ENCODE peak calls at places on chromosomes 13 and 19, in four cellular contexts. T is K562, C is HepG2, H is GM12878. N is an unnamed sample.

GRCh38 chr13:33353210-33353609 is 67.7 kb upstream of the STARD13 start:
- DNase-seq in T (no peak), C (no peak), H (peak), N (no peak)

GRCh38 chr19:56538254-56538760 is 441 bp upstream of the ZFP28 start:
- DNase-seq in T (no peak), C (no peak), H (peak), N (peak)

GRCh38 chr13:89550842-89551422 is 1796.6 kb upstream of the MIR17HG start:
- DNase-seq in C (no peak), T (no peak), H (no peak), N (no peak)

GRCh38 chr19:43765109-43765876 is 10.5 kb upstream of the SMG9 start:
- DNase-seq in C (peak), T (peak), H (peak), N (no peak)

GRCh38 chr13:101996906-101997408 is 404.9 kb downstream of the FGF14 start:
- DNase-seq in T (no peak), C (no peak), H (no peak), N (no peak)

GRCh38 chr19:42111384-42111783 is 20.9 kb downstream of the POU2F2 start:
- DNase-seq in C (no peak), H (no peak), T (no peak), N (no peak)

GRCh38 chr19:14536926-14537692 is 7.7 kb downstream of the TECR start:
- DNase-seq in H (no peak), C (no peak), T (peak), N (peak)

GRCh38 chr13:32902898-32903297 is 113.3 kb upstream of the KL start:
- DNase-seq in H (no peak), T (no peak), C (no peak), N (peak)

GRCh38 chr13:39765801-39766463 is 110.5 kb downstream of the COG6 start:
- DNase-seq in T (no peak), H (no peak), C (no peak), N (peak)

GRCh38 chr13:99103536-99103935 is 97.1 kb upstream of the UBAC2 start:
- DNase-seq in C (no peak), T (no peak), H (no peak), N (no peak)

GRCh38 chr13:38635030-38635429 is 51.8 kb upstream of the FREM2 start:
- DNase-seq in H (no peak), T (no peak), C (no peak), N (no peak)

GRCh38 chr19:6185093-6185824 is 49.8 kb downstream of the ACSBG2 start:
- DNase-seq in T (no peak), H (no peak), C (no peak), N (no peak)

GRCh38 chr13:91375119-91375729 is 23.2 kb upstream of the GPC5 start:
- DNase-seq in H (no peak), C (no peak), T (peak), N (no peak)

GRCh38 chr13:113998781-113999617 is 25.1 kb upstream of the C13orf46 start:
- DNase-seq in T (no peak), H (no peak), C (no peak), N (no peak)

GRCh38 chr13:100547805-100548204 is 40.8 kb downstream of the GGACT start:
- DNase-seq in H (no peak), T (no peak), C (no peak), N (no peak)

GRCh38 chr13:98222081-98222554 is 45.0 kb upstream of the RNF113B start:
- DNase-seq in H (no peak), C (no peak), T (no peak), N (no peak)

GRCh38 chr13:97141564-97142005 is 80.5 kb upstream of the MBNL2 start:
- DNase-seq in C (peak), H (peak), T (peak), N (peak)

GRCh38 chr19:558770-559439 is 13.5 kb upstream of the BSG start:
- DNase-seq in C (peak), T (no peak), H (no peak), N (no peak)

GRCh38 chr19:49441210-49441959 is at the start of gene SLC17A7:
- DNase-seq in C (no peak), H (no peak), T (peak), N (peak)

GRCh38 chr13:27194895-27195764 is 23.5 kb upstream of the USP12 start:
- DNase-seq in C (no peak), H (no peak), T (peak), N (no peak)

GRCh38 chr19:44803442-44804428 is 5.2 kb upstream of the BCAM start:
- DNase-seq in C (no peak), H (no peak), T (no peak), N (no peak)

GRCh38 chr13:98519976-98520375 is 56.9 kb downstream of the STK24 start:
- DNase-seq in C (no peak), T (no peak), H (no peak), N (no peak)

GRCh38 chr13:101614491-101614890 is 162.0 kb downstream of the ITGBL1 start:
- DNase-seq in H (no peak), T (no peak), C (no peak), N (no peak)

GRCh38 chr19:55516878-55517620 is 19.9 kb downstream of the SBK2 start:
- DNase-seq in H (peak), C (peak), T (peak), N (peak)

GRCh38 chr19:47227347-47228167 is 3.4 kb downstream of the BBC3 start:
- DNase-seq in T (peak), H (peak), C (peak), N (peak)

GRCh38 chr13:108926848-108927247 is 297.4 kb downstream of the MYO16 start:
- DNase-seq in T (no peak), H (no peak), C (no peak), N (no peak)

GRCh38 chr19:33350538-33351309 is 22.8 kb upstream of the CEBPG start:
- DNase-seq in H (no peak), T (no peak), C (no peak), N (no peak)

GRCh38 chr13:25860862-25861261 is 191.0 kb downstream of the SHISA2 start:
- DNase-seq in T (no peak), C (no peak), H (no peak), N (no peak)

GRCh38 chr13:40026741-40027140 is 371.3 kb downstream of the COG6 start:
- DNase-seq in C (no peak), H (peak), T (no peak), N (no peak)

GRCh38 chr19:710767-711166 is 2.0 kb downstream of the PALM start:
- DNase-seq in C (no peak), T (no peak), H (no peak), N (no peak)

GRCh38 chr13:50101590-50101989 is 86.3 kb downstream of the KCNRG start:
- DNase-seq in T (no peak), H (no peak), C (no peak), N (no peak)

GRCh38 chr19:860481-861098 is 1.1 kb downstream of the CFD start:
- DNase-seq in C (peak), H (no peak), T (peak), N (peak)

GRCh38 chr19:50820549-50821247 is 2.9 kb downstream of the KLK1 start:
- DNase-seq in H (peak), T (peak), C (no peak), N (no peak)

GRCh38 chr13:49214917-49215376 is 5.2 kb upstream of the MLNR start:
- DNase-seq in H (no peak), C (peak), T (no peak), N (peak)

GRCh38 chr19:29497686-29498436 is 27.9 kb upstream of the VSTM2B start:
- DNase-seq in C (no peak), T (no peak), H (no peak), N (no peak)

GRCh38 chr19:31232220-31232619 is 117.0 kb downstream of the TSHZ3 start:
- DNase-seq in T (no peak), C (no peak), H (no peak), N (no peak)

GRCh38 chr19:42201489-42202289 is 15.8 kb downstream of the DEDD2 start:
- DNase-seq in T (no peak), H (peak), C (no peak), N (no peak)

GRCh38 chr13:25699056-25699455 is 327.3 kb downstream of the ATP8A2 start:
- DNase-seq in H (no peak), T (no peak), C (no peak), N (no peak)

GRCh38 chr13:98389319-98389718 is 187.6 kb downstream of the STK24 start:
- DNase-seq in H (no peak), T (no peak), C (no peak), N (no peak)

GRCh38 chr19:2362039-2362969 is 2.2 kb downstream of the TMPRSS9 start:
- DNase-seq in T (no peak), C (no peak), H (no peak), N (no peak)

GRCh38 chr19:2362970-2363300 is 2.9 kb downstream of the TMPRSS9 start:
- DNase-seq in T (no peak), H (no peak), C (no peak), N (no peak)

GRCh38 chr19:2361259-2362038 is 1.4 kb downstream of the TMPRSS9 start:
- DNase-seq in H (no peak), T (no peak), C (no peak), N (no peak)

GRCh38 chr19:2363419-2363818 is 3.4 kb downstream of the TMPRSS9 start:
- DNase-seq in H (no peak), C (no peak), T (no peak), N (no peak)

GRCh38 chr19:2365201-2365970 is 5.3 kb downstream of the TMPRSS9 start:
- DNase-seq in T (no peak), H (no peak), C (no peak), N (no peak)
- TF ChIP-seq CBFB in T (no peak), H (no peak), C (no peak), N (no peak)

DNA sequence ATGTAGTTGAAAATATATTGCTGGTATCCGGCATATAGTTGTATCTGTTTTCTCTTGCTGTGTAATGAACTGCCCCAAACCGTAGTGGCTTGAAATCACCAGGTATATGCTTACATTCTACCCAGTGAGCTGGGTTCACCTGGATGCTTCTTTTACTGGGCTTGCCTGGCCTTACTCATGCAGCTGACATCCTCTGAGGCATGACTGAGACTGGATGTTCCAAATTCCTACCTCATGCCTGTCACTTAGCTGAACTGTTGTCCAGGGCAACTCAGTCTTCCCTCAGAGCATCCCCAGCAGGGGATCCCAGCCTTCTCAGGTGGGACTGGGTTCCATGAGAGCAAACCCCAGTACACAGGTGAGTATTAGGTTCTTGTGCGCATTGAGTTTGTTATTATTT is 66.8 kb downstream of the IFT88 start:
- DNase-seq in H (no peak), C (no peak), T (no peak), N (no peak)
- TF ChIP-seq CREB1 in H (no peak), C (no peak), T (no peak), N (no peak)

GRCh38 chr19:52094526-52094925 is 1.0 kb downstream of the ZNF841 start:
- DNase-seq in H (no peak), C (no peak), T (no peak), N (no peak)
- TF ChIP-seq USF2 in H (no peak), C (no peak), T (no peak), N (no peak)

DNA sequence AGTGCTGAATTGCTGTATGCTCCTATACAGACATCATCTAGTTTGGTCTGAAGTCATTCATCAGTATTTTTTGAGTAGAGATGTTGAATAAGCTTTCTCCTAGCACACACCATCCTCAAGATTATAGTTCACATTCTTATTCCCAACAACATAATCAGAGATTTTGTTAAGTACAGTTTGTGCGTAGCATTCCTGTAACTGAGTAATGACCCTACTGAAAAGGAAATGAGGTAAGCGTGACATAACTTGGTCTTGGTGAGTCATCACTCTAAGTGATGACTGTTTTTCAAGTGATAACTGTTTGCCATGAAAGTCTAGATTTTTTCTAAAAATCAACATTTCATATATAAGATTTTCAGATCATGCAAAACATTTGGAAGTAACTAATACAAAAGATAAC is 18.5 kb upstream of the FAM216B start:
- DNase-seq in T (no peak), C (no peak), H (no peak), N (no peak)
- TF ChIP-seq CBFB in T (no peak), C (no peak), H (no peak), N (no peak)

GRCh38 chr13:94886191-94886590 is 173.8 kb upstream of the SOX21 start:
- DNase-seq in H (no peak), T (no peak), C (no peak), N (no peak)
- TF ChIP-seq CREB1 in H (no peak), T (no peak), C (no peak), N (no peak)

DNA sequence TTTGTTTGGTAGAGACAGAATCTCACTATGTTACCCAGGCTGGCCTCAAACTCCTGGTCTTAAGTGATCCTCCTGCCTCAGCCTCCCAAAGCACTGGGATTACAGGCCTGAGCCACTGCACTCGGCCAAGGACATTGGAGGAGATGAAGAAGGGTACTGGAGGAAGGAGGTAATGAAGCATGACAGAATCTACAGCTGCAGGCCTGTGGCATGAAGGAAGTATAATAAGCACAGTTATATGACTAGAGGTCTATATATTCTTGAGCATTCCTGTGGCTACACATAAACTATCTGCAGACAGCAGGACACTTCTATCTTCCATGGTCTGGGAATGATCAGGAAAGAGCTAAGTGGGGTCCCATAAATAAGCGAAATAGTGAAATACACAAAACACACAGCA is 18.2 kb downstream of the ZNF565 start:
- DNase-seq in T (no peak), H (no peak), C (no peak), N (no peak)
- TF ChIP-seq USF2 in T (no peak), H (no peak), C (no peak), N (no peak)

N was measured in WTC11.